ENCODE peak calls at places on chromosomes 7 and 10, in nine cellular contexts. One of them, this sample, is unnamed.

GRCh38 chr7:143848192-143848591 is 53.8 kb downstream of the TCAF1 start:
- DNase-seq in Peyer's patch: no peak
- DNase-seq in fibroblast of mammary gland: no peak
- DNase-seq in CD4-positive, alpha-beta T cell: no peak
- DNase-seq in suprapubic skin: no peak
- DNase-seq in colonic mucosa: no peak
- DNase-seq in lower lobe of right lung: no peak
- DNase-seq in HFF-Myc: no peak
- DNase-seq in ovary: no peak
- DNase-seq in this sample: no peak

GRCh38 chr10:35946556-35946955 is 304.5 kb upstream of the FZD8 start:
- DNase-seq in colonic mucosa: no peak
- DNase-seq in fibroblast of mammary gland: peak
- DNase-seq in Peyer's patch: no peak
- DNase-seq in ovary: no peak
- DNase-seq in HFF-Myc: no peak
- DNase-seq in suprapubic skin: no peak
- DNase-seq in CD4-positive, alpha-beta T cell: no peak
- DNase-seq in lower lobe of right lung: no peak
- DNase-seq in this sample: no peak

GRCh38 chr7:459584-460373 is 59.9 kb downstream of the PDGFA start:
- DNase-seq in lower lobe of right lung: peak
- DNase-seq in ovary: no peak
- DNase-seq in HFF-Myc: no peak
- DNase-seq in CD4-positive, alpha-beta T cell: no peak
- DNase-seq in fibroblast of mammary gland: no peak
- DNase-seq in Peyer's patch: no peak
- DNase-seq in colonic mucosa: no peak
- DNase-seq in suprapubic skin: no peak
- DNase-seq in this sample: no peak

GRCh38 chr10:80194373-80195045 is 10.8 kb downstream of the ANXA11 start:
- DNase-seq in ovary: no peak
- DNase-seq in HFF-Myc: no peak
- DNase-seq in Peyer's patch: no peak
- DNase-seq in CD4-positive, alpha-beta T cell: no peak
- DNase-seq in lower lobe of right lung: no peak
- DNase-seq in suprapubic skin: no peak
- DNase-seq in fibroblast of mammary gland: no peak
- DNase-seq in colonic mucosa: no peak
- DNase-seq in this sample: no peak

GRCh38 chr10:84198206-84198915 is 4.0 kb downstream of the CDHR1 start:
- DNase-seq in CD4-positive, alpha-beta T cell: no peak
- DNase-seq in fibroblast of mammary gland: no peak
- DNase-seq in HFF-Myc: no peak
- DNase-seq in lower lobe of right lung: no peak
- DNase-seq in suprapubic skin: no peak
- DNase-seq in ovary: no peak
- DNase-seq in colonic mucosa: peak
- DNase-seq in Peyer's patch: peak
- DNase-seq in this sample: no peak

GRCh38 chr10:24680647-24681475 is 42.8 kb downstream of the ARHGAP21 start:
- DNase-seq in colonic mucosa: no peak
- DNase-seq in ovary: no peak
- DNase-seq in CD4-positive, alpha-beta T cell: no peak
- DNase-seq in lower lobe of right lung: no peak
- DNase-seq in Peyer's patch: no peak
- DNase-seq in suprapubic skin: no peak
- DNase-seq in HFF-Myc: no peak
- DNase-seq in fibroblast of mammary gland: peak
- DNase-seq in this sample: peak

GRCh38 chr7:2732959-2733584 is 45.1 kb downstream of the AMZ1 start:
- DNase-seq in fibroblast of mammary gland: peak
- DNase-seq in colonic mucosa: peak
- DNase-seq in suprapubic skin: no peak
- DNase-seq in lower lobe of right lung: no peak
- DNase-seq in Peyer's patch: peak
- DNase-seq in HFF-Myc: no peak
- DNase-seq in CD4-positive, alpha-beta T cell: no peak
- DNase-seq in ovary: peak
- DNase-seq in this sample: peak

GRCh38 chr10:77983384-77984341 is 45.7 kb downstream of the POLR3A start:
- DNase-seq in colonic mucosa: no peak
- DNase-seq in lower lobe of right lung: no peak
- DNase-seq in suprapubic skin: no peak
- DNase-seq in fibroblast of mammary gland: peak
- DNase-seq in Peyer's patch: peak
- DNase-seq in HFF-Myc: no peak
- DNase-seq in ovary: no peak
- DNase-seq in CD4-positive, alpha-beta T cell: no peak
- DNase-seq in this sample: peak

GRCh38 chr7:4129481-4130122 is 552.5 kb upstream of the FOXK1 start:
- DNase-seq in lower lobe of right lung: no peak
- DNase-seq in ovary: no peak
- DNase-seq in fibroblast of mammary gland: no peak
- DNase-seq in CD4-positive, alpha-beta T cell: no peak
- DNase-seq in colonic mucosa: no peak
- DNase-seq in suprapubic skin: no peak
- DNase-seq in Peyer's patch: no peak
- DNase-seq in HFF-Myc: no peak
- DNase-seq in this sample: no peak

GRCh38 chr7:77532247-77532646 is 4.8 kb upstream of the PTPN12 start:
- DNase-seq in lower lobe of right lung: no peak
- DNase-seq in ovary: no peak
- DNase-seq in HFF-Myc: no peak
- DNase-seq in suprapubic skin: no peak
- DNase-seq in Peyer's patch: no peak
- DNase-seq in fibroblast of mammary gland: no peak
- DNase-seq in CD4-positive, alpha-beta T cell: no peak
- DNase-seq in colonic mucosa: no peak
- DNase-seq in this sample: no peak

GRCh38 chr7:128879939-128880746 is 17.5 kb downstream of the ATP6V1F start:
- DNase-seq in lower lobe of right lung: peak
- DNase-seq in suprapubic skin: no peak
- DNase-seq in colonic mucosa: peak
- DNase-seq in ovary: peak
- DNase-seq in Peyer's patch: peak
- DNase-seq in HFF-Myc: no peak
- DNase-seq in CD4-positive, alpha-beta T cell: no peak
- DNase-seq in fibroblast of mammary gland: peak
- DNase-seq in this sample: peak

GRCh38 chr10:30398788-30399187 is 35.2 kb upstream of the MAP3K8 start:
- DNase-seq in ovary: no peak
- DNase-seq in fibroblast of mammary gland: no peak
- DNase-seq in lower lobe of right lung: no peak
- DNase-seq in CD4-positive, alpha-beta T cell: no peak
- DNase-seq in Peyer's patch: no peak
- DNase-seq in suprapubic skin: no peak
- DNase-seq in HFF-Myc: no peak
- DNase-seq in colonic mucosa: no peak
- DNase-seq in this sample: no peak

GRCh38 chr7:157791261-157791660 is 454.5 kb downstream of the DNAJB6 start:
- DNase-seq in fibroblast of mammary gland: no peak
- DNase-seq in suprapubic skin: no peak
- DNase-seq in HFF-Myc: no peak
- DNase-seq in ovary: no peak
- DNase-seq in CD4-positive, alpha-beta T cell: no peak
- DNase-seq in colonic mucosa: no peak
- DNase-seq in Peyer's patch: no peak
- DNase-seq in lower lobe of right lung: peak
- DNase-seq in this sample: no peak

GRCh38 chr7:13749026-13749425 is 240.4 kb downstream of the ETV1 start:
- DNase-seq in suprapubic skin: no peak
- DNase-seq in ovary: no peak
- DNase-seq in fibroblast of mammary gland: no peak
- DNase-seq in lower lobe of right lung: no peak
- DNase-seq in HFF-Myc: no peak
- DNase-seq in Peyer's patch: no peak
- DNase-seq in CD4-positive, alpha-beta T cell: no peak
- DNase-seq in colonic mucosa: no peak
- DNase-seq in this sample: no peak

GRCh38 chr10:123021517-123021916 is 12.7 kb downstream of the ACADSB start:
- DNase-seq in lower lobe of right lung: no peak
- DNase-seq in suprapubic skin: no peak
- DNase-seq in Peyer's patch: no peak
- DNase-seq in colonic mucosa: no peak
- DNase-seq in HFF-Myc: no peak
- DNase-seq in ovary: no peak
- DNase-seq in fibroblast of mammary gland: peak
- DNase-seq in CD4-positive, alpha-beta T cell: no peak
- DNase-seq in this sample: no peak

GRCh38 chr10:71708897-71709882 is 10.4 kb downstream of the C10orf105 start:
- DNase-seq in HFF-Myc: no peak
- DNase-seq in lower lobe of right lung: no peak
- DNase-seq in Peyer's patch: peak
- DNase-seq in fibroblast of mammary gland: no peak
- DNase-seq in ovary: no peak
- DNase-seq in colonic mucosa: no peak
- DNase-seq in CD4-positive, alpha-beta T cell: no peak
- DNase-seq in suprapubic skin: no peak
- DNase-seq in this sample: no peak
- TF ChIP-seq CTCF in HFF-Myc: peak
- TF ChIP-seq CTCF in lower lobe of right lung: no peak
- TF ChIP-seq CTCF in Peyer's patch: no peak
- TF ChIP-seq CTCF in fibroblast of mammary gland: no peak
- TF ChIP-seq CTCF in ovary: no peak
- TF ChIP-seq CTCF in colonic mucosa: no peak
- TF ChIP-seq CTCF in CD4-positive, alpha-beta T cell: no peak
- TF ChIP-seq CTCF in suprapubic skin: no peak
- TF ChIP-seq CTCF in this sample: no peak

GRCh38 chr7:123537026-123537642 is 2.7 kb upstream of the IQUB start:
- DNase-seq in fibroblast of mammary gland: peak
- DNase-seq in lower lobe of right lung: no peak
- DNase-seq in Peyer's patch: no peak
- DNase-seq in suprapubic skin: no peak
- DNase-seq in colonic mucosa: no peak
- DNase-seq in HFF-Myc: no peak
- DNase-seq in CD4-positive, alpha-beta T cell: no peak
- DNase-seq in ovary: no peak
- DNase-seq in this sample: peak
- TF ChIP-seq CTCF in fibroblast of mammary gland: peak
- TF ChIP-seq CTCF in lower lobe of right lung: peak
- TF ChIP-seq CTCF in Peyer's patch: peak
- TF ChIP-seq CTCF in suprapubic skin: peak
- TF ChIP-seq CTCF in colonic mucosa: peak
- TF ChIP-seq CTCF in HFF-Myc: peak
- TF ChIP-seq CTCF in CD4-positive, alpha-beta T cell: peak
- TF ChIP-seq CTCF in ovary: no peak
- TF ChIP-seq CTCF in this sample: peak

GRCh38 chr7:46357851-46358250 is 436.8 kb upstream of the IGFBP3 start:
- DNase-seq in CD4-positive, alpha-beta T cell: no peak
- DNase-seq in Peyer's patch: no peak
- DNase-seq in lower lobe of right lung: no peak
- DNase-seq in HFF-Myc: no peak
- DNase-seq in fibroblast of mammary gland: no peak
- DNase-seq in suprapubic skin: no peak
- DNase-seq in ovary: no peak
- DNase-seq in colonic mucosa: no peak
- DNase-seq in this sample: no peak

GRCh38 chr7:46360811-46361210 is 439.7 kb upstream of the IGFBP3 start:
- DNase-seq in colonic mucosa: no peak
- DNase-seq in fibroblast of mammary gland: no peak
- DNase-seq in suprapubic skin: no peak
- DNase-seq in CD4-positive, alpha-beta T cell: no peak
- DNase-seq in lower lobe of right lung: no peak
- DNase-seq in Peyer's patch: no peak
- DNase-seq in ovary: no peak
- DNase-seq in HFF-Myc: no peak
- DNase-seq in this sample: no peak

GRCh38 chr7:46360255-46360654 is 439.2 kb upstream of the IGFBP3 start:
- DNase-seq in CD4-positive, alpha-beta T cell: no peak
- DNase-seq in lower lobe of right lung: no peak
- DNase-seq in suprapubic skin: no peak
- DNase-seq in Peyer's patch: no peak
- DNase-seq in fibroblast of mammary gland: no peak
- DNase-seq in HFF-Myc: no peak
- DNase-seq in colonic mucosa: no peak
- DNase-seq in ovary: no peak
- DNase-seq in this sample: no peak

GRCh38 chr7:46368871-46369270 is 447.8 kb upstream of the IGFBP3 start:
- DNase-seq in lower lobe of right lung: no peak
- DNase-seq in ovary: no peak
- DNase-seq in CD4-positive, alpha-beta T cell: no peak
- DNase-seq in fibroblast of mammary gland: no peak
- DNase-seq in suprapubic skin: no peak
- DNase-seq in colonic mucosa: no peak
- DNase-seq in Peyer's patch: no peak
- DNase-seq in HFF-Myc: no peak
- DNase-seq in this sample: no peak

GRCh38 chr7:46363688-46364087 is 442.6 kb upstream of the IGFBP3 start:
- DNase-seq in Peyer's patch: no peak
- DNase-seq in ovary: no peak
- DNase-seq in fibroblast of mammary gland: no peak
- DNase-seq in lower lobe of right lung: no peak
- DNase-seq in CD4-positive, alpha-beta T cell: no peak
- DNase-seq in suprapubic skin: no peak
- DNase-seq in HFF-Myc: no peak
- DNase-seq in colonic mucosa: peak
- DNase-seq in this sample: no peak
- TF ChIP-seq CTCF in Peyer's patch: no peak
- TF ChIP-seq CTCF in ovary: no peak
- TF ChIP-seq CTCF in fibroblast of mammary gland: no peak
- TF ChIP-seq CTCF in lower lobe of right lung: no peak
- TF ChIP-seq CTCF in CD4-positive, alpha-beta T cell: no peak
- TF ChIP-seq CTCF in suprapubic skin: no peak
- TF ChIP-seq CTCF in HFF-Myc: no peak
- TF ChIP-seq CTCF in colonic mucosa: no peak
- TF ChIP-seq CTCF in this sample: no peak

GRCh38 chr7:31123317-31123716 is 71.2 kb downstream of the ADCYAP1R1 start:
- DNase-seq in Peyer's patch: no peak
- DNase-seq in lower lobe of right lung: no peak
- DNase-seq in suprapubic skin: peak
- DNase-seq in colonic mucosa: no peak
- DNase-seq in HFF-Myc: no peak
- DNase-seq in ovary: no peak
- DNase-seq in CD4-positive, alpha-beta T cell: no peak
- DNase-seq in fibroblast of mammary gland: no peak
- DNase-seq in this sample: no peak

GRCh38 chr7:31125171-31125570 is 73.1 kb downstream of the ADCYAP1R1 start:
- DNase-seq in ovary: no peak
- DNase-seq in CD4-positive, alpha-beta T cell: no peak
- DNase-seq in colonic mucosa: no peak
- DNase-seq in suprapubic skin: no peak
- DNase-seq in Peyer's patch: no peak
- DNase-seq in fibroblast of mammary gland: no peak
- DNase-seq in HFF-Myc: no peak
- DNase-seq in lower lobe of right lung: no peak
- DNase-seq in this sample: no peak

GRCh38 chr7:31123726-31124125 is 71.6 kb downstream of the ADCYAP1R1 start:
- DNase-seq in Peyer's patch: no peak
- DNase-seq in HFF-Myc: no peak
- DNase-seq in fibroblast of mammary gland: no peak
- DNase-seq in ovary: no peak
- DNase-seq in suprapubic skin: no peak
- DNase-seq in lower lobe of right lung: no peak
- DNase-seq in CD4-positive, alpha-beta T cell: no peak
- DNase-seq in colonic mucosa: no peak
- DNase-seq in this sample: no peak

GRCh38 chr7:31129067-31129466 is 77.0 kb downstream of the ADCYAP1R1 start:
- DNase-seq in colonic mucosa: no peak
- DNase-seq in lower lobe of right lung: no peak
- DNase-seq in Peyer's patch: no peak
- DNase-seq in HFF-Myc: no peak
- DNase-seq in suprapubic skin: no peak
- DNase-seq in ovary: no peak
- DNase-seq in fibroblast of mammary gland: no peak
- DNase-seq in CD4-positive, alpha-beta T cell: no peak
- DNase-seq in this sample: no peak

GRCh38 chr7:31126976-31127375 is 74.9 kb downstream of the ADCYAP1R1 start:
- DNase-seq in ovary: no peak
- DNase-seq in Peyer's patch: no peak
- DNase-seq in CD4-positive, alpha-beta T cell: no peak
- DNase-seq in fibroblast of mammary gland: peak
- DNase-seq in HFF-Myc: peak
- DNase-seq in lower lobe of right lung: no peak
- DNase-seq in colonic mucosa: no peak
- DNase-seq in suprapubic skin: no peak
- DNase-seq in this sample: peak
- TF ChIP-seq CTCF in ovary: no peak
- TF ChIP-seq CTCF in Peyer's patch: no peak
- TF ChIP-seq CTCF in CD4-positive, alpha-beta T cell: no peak
- TF ChIP-seq CTCF in fibroblast of mammary gland: peak
- TF ChIP-seq CTCF in HFF-Myc: peak
- TF ChIP-seq CTCF in lower lobe of right lung: no peak
- TF ChIP-seq CTCF in colonic mucosa: no peak
- TF ChIP-seq CTCF in suprapubic skin: no peak
- TF ChIP-seq CTCF in this sample: peak

This sample was measured in fibroblast of villous mesenchyme.